ENCODE peak calls at places on chromosomes 16 and 17, in seven cellular contexts. K, O, V, E, Q, A and P are unnamed samples.

GRCh38 chr17:62690168-62690897 is 62.9 kb downstream of the MRC2 start:
- DNase-seq in E (no peak), K (no peak), A (no peak), Q (no peak), V (no peak), O (no peak), P (no peak)

GRCh38 chr17:57662644-57663308 is 82.3 kb downstream of the CCDC182 start:
- DNase-seq in V (peak), Q (peak), K (peak), A (peak), O (peak), E (peak), P (peak)

GRCh38 chr17:82095777-82096708 is 2.0 kb downstream of the FASN start:
- DNase-seq in E (no peak), A (no peak), V (peak), K (peak), O (no peak), Q (no peak), P (no peak)

GRCh38 chr17:17575360-17576251 is 15.9 kb downstream of the PEMT start:
- DNase-seq in V (no peak), Q (no peak), K (peak), A (no peak), O (no peak), E (no peak), P (no peak)

GRCh38 chr17:2250140-2251095 is 53.2 kb downstream of the SMG6 start:
- DNase-seq in O (no peak), Q (no peak), A (no peak), V (no peak), K (no peak), E (no peak), P (no peak)

GRCh38 chr17:77352441-77352840 is 211.7 kb downstream of the SEC14L1 start:
- DNase-seq in V (no peak), O (no peak), K (peak), E (no peak), A (peak), Q (no peak), P (no peak)

GRCh38 chr16:67240506-67240905 is 6.8 kb downstream of the FHOD1 start:
- DNase-seq in O (peak), A (no peak), E (no peak), Q (no peak), K (no peak), V (no peak), P (no peak)

GRCh38 chr17:55564077-55564476 is 52.8 kb upstream of the SMIM36 start:
- DNase-seq in V (no peak), E (no peak), Q (no peak), K (peak), A (no peak), O (no peak), P (no peak)

GRCh38 chr16:3065742-3066439 is 451 bp downstream of the IL32 start:
- DNase-seq in E (no peak), K (no peak), Q (no peak), A (no peak), O (no peak), V (no peak), P (no peak)

GRCh38 chr16:69107311-69107962 is 2.0 kb downstream of the HAS3 start:
- DNase-seq in V (no peak), K (no peak), O (peak), Q (peak), A (peak), E (no peak), P (no peak)

GRCh38 chr17:38729886-38730525 is at the start of gene CISD3:
- DNase-seq in K (peak), E (peak), O (peak), A (peak), V (peak), Q (peak), P (peak)

GRCh38 chr16:47571049-47571448 is 109.9 kb downstream of the PHKB start:
- DNase-seq in O (no peak), K (no peak), V (no peak), A (no peak), E (no peak), Q (no peak), P (no peak)

GRCh38 chr16:7363397-7364053 is 30.9 kb downstream of the RBFOX1 start:
- DNase-seq in A (peak), O (no peak), K (no peak), V (no peak), Q (no peak), E (peak), P (no peak)

GRCh38 chr17:44602390-44602789 is 45.1 kb downstream of the FZD2 start:
- DNase-seq in V (no peak), Q (no peak), A (peak), O (no peak), E (no peak), K (no peak), P (no peak)

GRCh38 chr17:76432712-76433336 is 20.1 kb downstream of the UBE2O start:
- DNase-seq in K (no peak), O (no peak), V (no peak), A (no peak), Q (no peak), E (no peak), P (no peak)

GRCh38 chr17:8326591-8327583 is 12.8 kb upstream of the ODF4 start:
- DNase-seq in K (no peak), O (peak), E (no peak), A (peak), Q (peak), V (peak), P (peak)

GRCh38 chr17:55688057-55688456 is 34.6 kb downstream of the TMEM100 start:
- DNase-seq in Q (no peak), A (no peak), V (no peak), K (no peak), O (no peak), E (no peak), P (no peak)

GRCh38 chr17:50198026-50198669 is 3.3 kb downstream of the COL1A1 start:
- DNase-seq in O (peak), V (peak), K (peak), A (peak), E (peak), Q (peak), P (peak)

GRCh38 chr16:28317040-28317880 is 24.9 kb downstream of the SBK1 start:
- DNase-seq in K (peak), A (peak), O (peak), E (peak), V (peak), Q (peak), P (peak)

GRCh38 chr17:50276588-50277356 is 2.5 kb downstream of the TMEM92 start:
- DNase-seq in E (no peak), O (no peak), V (no peak), Q (no peak), K (no peak), A (no peak), P (no peak)

GRCh38 chr17:55710829-55711496 is 11.7 kb downstream of the TMEM100 start:
- DNase-seq in Q (no peak), E (no peak), V (no peak), K (no peak), O (no peak), A (no peak), P (no peak)

GRCh38 chr17:21019976-21020575 is 22.7 kb downstream of the USP22 start:
- DNase-seq in E (peak), Q (peak), O (peak), A (peak), K (no peak), V (no peak), P (no peak)

GRCh38 chr17:71519285-71519684 is 601.5 kb upstream of the SOX9 start:
- DNase-seq in A (no peak), O (no peak), V (no peak), K (no peak), E (no peak), Q (no peak), P (no peak)

GRCh38 chr16:383326-384020 is 1.7 kb upstream of the PGAP6 start:
- DNase-seq in K (no peak), O (no peak), V (no peak), E (no peak), A (peak), Q (no peak), P (peak)

GRCh38 chr16:83248735-83249469 is 558.9 kb upstream of the HSBP1 start:
- DNase-seq in E (no peak), K (no peak), O (no peak), V (no peak), A (no peak), Q (no peak), P (no peak)

GRCh38 chr17:78362671-78363070 is 2.8 kb upstream of the SOCS3 start:
- DNase-seq in E (no peak), O (no peak), K (no peak), Q (no peak), V (no peak), A (no peak), P (no peak)

GRCh38 chr17:35568561-35568960 is 7.9 kb upstream of the SLFN14 start:
- DNase-seq in E (no peak), Q (no peak), A (no peak), V (peak), K (no peak), O (no peak), P (no peak)

GRCh38 chr17:51164911-51165679 is 1.1 kb upstream of the NME2 start:
- DNase-seq in K (no peak), O (no peak), A (no peak), V (no peak), E (no peak), Q (peak), P (no peak)

GRCh38 chr16:67672739-67673662 is 6.4 kb downstream of the C16orf86 start:
- DNase-seq in O (peak), E (peak), A (peak), Q (peak), K (peak), V (no peak), P (no peak)

GRCh38 chr17:32451879-32452278 is 7.6 kb downstream of the PSMD11 start:
- DNase-seq in O (no peak), K (no peak), V (no peak), E (no peak), A (no peak), Q (no peak), P (no peak)

GRCh38 chr17:1030684-1031557 is 34.0 kb downstream of the TIMM22 start:
- DNase-seq in K (no peak), E (peak), A (no peak), V (no peak), O (no peak), Q (peak), P (no peak)

GRCh38 chr17:27581016-27581415 is 50.0 kb upstream of the LGALS9 start:
- DNase-seq in V (no peak), A (no peak), K (no peak), O (no peak), E (no peak), Q (no peak), P (no peak)

GRCh38 chr17:33124185-33124584 is 132.5 kb downstream of the SPACA3 start:
- DNase-seq in A (no peak), K (no peak), Q (no peak), E (no peak), O (no peak), V (no peak), P (no peak)

GRCh38 chr17:79529661-79530081 is 81.2 kb downstream of the RBFOX3 start:
- DNase-seq in O (no peak), E (no peak), Q (peak), K (no peak), A (no peak), V (no peak), P (no peak)

GRCh38 chr17:2170023-2170422 is 115.1 kb downstream of the HIC1 start:
- DNase-seq in V (peak), Q (no peak), K (no peak), O (no peak), A (no peak), E (no peak), P (peak)